ENCODE peak calls at places on chromosomes 6 and 20, in seven cellular contexts. K is IMR-90; M is lower lobe of right lung; B is mesenchymal stem cell; L is CD8-positive, alpha-beta memory T cell; I is cardiac muscle cell; A is colonic mucosa. J is an unnamed sample.

GRCh38 chr20:40431611-40432010 is 257.4 kb downstream of the MAFB start:
- DNase-seq in K (no peak), M (no peak), B (no peak), L (no peak), I (no peak), A (no peak), J (peak; percentile 9)

GRCh38 chr20:43681991-43682410 is 15.1 kb downstream of the MYBL2 start:
- DNase-seq in K (no peak), M (no peak), B (no peak), L (no peak), I (no peak), A (no peak), J (no peak)

GRCh38 chr6:26057899-26058298 is 29.3 kb upstream of the HFE start:
- DNase-seq in K (no peak), M (no peak), B (no peak), L (no peak), I (no peak), A (no peak), J (no peak)

GRCh38 chr6:56102216-56102615 is 145.2 kb downstream of the COL21A1 start:
- DNase-seq in K (no peak), M (no peak), B (no peak), L (no peak), I (no peak), A (no peak), J (no peak)

GRCh38 chr20:36969478-36970186 is 18.1 kb upstream of the SAMHD1 start:
- DNase-seq in K (no peak), M (no peak), B (no peak), L (no peak), I (no peak), A (no peak), J (no peak)

GRCh38 chr6:4591218-4591617 is 185.0 kb upstream of the CDYL start:
- DNase-seq in K (no peak), M (no peak), B (no peak), L (no peak), I (no peak), A (no peak), J (no peak)

GRCh38 chr6:139926711-139927110 is 552.3 kb upstream of the CITED2 start:
- DNase-seq in K (peak; percentile 61), M (no peak), B (peak; percentile 60), L (no peak), I (no peak), A (no peak), J (no peak)

GRCh38 chr6:36827261-36828079 is 11.8 kb downstream of the CPNE5 start:
- DNase-seq in K (peak; percentile 70), M (no peak), B (peak; percentile 87), L (no peak), I (peak; percentile 96), A (no peak), J (peak; percentile 59)

GRCh38 chr6:118551063-118551672 is 3.1 kb downstream of the PLN start:
- DNase-seq in K (peak; percentile 79), M (no peak), B (peak; percentile 79), L (no peak), I (peak; percentile 81), A (no peak), J (no peak)

GRCh38 chr20:34824026-34824860 is 1.2 kb downstream of the NCOA6 start:
- DNase-seq in K (peak; percentile 24), M (peak; percentile 73), B (peak; percentile 63), L (peak; percentile 63), I (peak; percentile 52), A (peak; percentile 91), J (peak; percentile 57)

GRCh38 chr20:3783068-3783489 is 1.8 kb upstream of the SPEF1 start:
- DNase-seq in K (no peak), M (peak; percentile 53), B (no peak), L (no peak), I (no peak), A (no peak), J (no peak)

DNA sequence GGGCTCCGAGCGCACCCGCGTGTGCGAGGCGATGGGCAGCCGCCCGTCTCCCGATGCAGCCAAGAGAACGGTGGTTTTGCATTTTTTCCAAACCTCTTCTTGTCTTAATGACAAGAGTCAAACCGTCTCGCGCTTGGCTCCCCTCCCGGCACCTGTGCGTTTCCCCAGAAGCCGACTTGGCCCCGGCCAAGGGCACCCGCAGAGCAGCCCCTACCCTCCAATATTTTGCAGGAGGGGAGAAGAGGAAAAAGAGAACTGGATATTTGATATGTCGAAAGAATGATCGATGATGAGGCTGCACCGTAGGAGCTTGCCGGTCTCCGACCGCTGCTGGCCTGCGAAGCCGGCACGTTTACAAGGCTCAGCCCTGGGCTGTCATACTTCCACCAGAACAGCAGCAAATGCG is 296.6 kb downstream of the TFAP2C start:
- DNase-seq in K (no peak), M (no peak), B (no peak), L (no peak), I (no peak), A (no peak), J (no peak)
- H3K4me3 ChIP-seq in K (no peak overlapping the region), M (no peak overlapping the region), B (peak overlapping the region; percentile 44), L (no peak overlapping the region), I (peak overlapping the region; percentile 38), A (no peak overlapping the region), J (peak overlapping the region; percentile 28)

DNA sequence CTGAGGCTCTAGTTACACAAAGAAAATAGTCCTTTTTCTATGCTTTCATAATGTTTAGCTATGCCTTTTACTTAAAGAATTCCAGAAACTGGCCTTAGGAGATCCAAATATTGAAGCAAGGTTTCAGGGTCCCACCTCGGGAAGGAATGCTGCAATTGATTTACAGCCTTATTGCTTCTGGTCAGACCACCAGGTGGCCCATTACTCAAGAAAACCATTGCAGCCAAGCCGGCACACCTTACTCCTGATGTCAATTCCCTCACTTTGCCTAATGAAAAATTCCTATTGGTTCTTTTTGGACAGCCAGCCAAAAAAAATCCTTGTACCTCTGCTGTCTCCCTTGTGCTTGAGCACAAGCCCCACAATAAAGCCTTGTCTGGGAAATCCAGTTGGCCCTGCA is 173.9 kb downstream of the LMBRD1 start:
- DNase-seq in K (no peak), M (no peak), B (no peak), L (no peak), I (no peak), A (no peak), J (no peak)
- H3K27me3 ChIP-seq in K (no peaks in the 10 kb centered on the region), M (no peaks in the 10 kb centered on the region), B (no peaks in the 10 kb centered on the region), L (no peaks in the 10 kb centered on the region), I (no peaks in the 10 kb centered on the region), A (no peaks in the 10 kb centered on the region), J (no peaks in the 10 kb centered on the region)

DNA sequence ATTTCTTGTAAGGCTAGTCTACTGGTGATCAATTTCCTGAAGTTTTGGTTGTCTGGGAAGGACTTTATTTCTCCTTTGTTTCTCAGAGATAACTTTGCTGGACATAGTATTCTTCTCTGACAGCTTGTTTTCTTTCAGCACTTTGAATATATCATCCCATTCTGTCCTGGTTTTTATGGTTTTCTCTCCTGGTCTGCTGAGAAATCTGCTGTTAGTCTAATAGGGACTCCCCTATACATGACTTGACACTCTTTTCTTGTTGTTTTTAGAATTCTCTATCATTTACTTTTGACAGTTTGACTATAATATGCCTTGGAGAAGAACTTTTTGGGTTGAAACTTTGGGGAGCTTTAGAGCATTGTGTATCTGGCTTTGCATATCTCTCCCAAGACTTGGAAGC is 112.5 kb downstream of the PRL start:
- DNase-seq in K (no peak), M (no peak), B (no peak), L (no peak), I (no peak), A (no peak), J (no peak)
- H3K9me3 ChIP-seq in K (peaks cover 10% of the 10 kb centered on the region), M (peaks cover 15% of the 10 kb centered on the region), B (peaks cover 27% of the 10 kb centered on the region), L (no peaks in the 10 kb centered on the region), I (no peaks in the 10 kb centered on the region), A (no peaks in the 10 kb centered on the region), J (no peaks in the 10 kb centered on the region)

GRCh38 chr20:63248835-63249591 is 5.2 kb downstream of the NKAIN4 start:
- DNase-seq in K (no peak), M (no peak), B (no peak), L (no peak), I (no peak), A (no peak), J (no peak)

GRCh38 chr20:63244468-63244867 is 8.8 kb downstream of the BIRC7 start:
- DNase-seq in K (no peak), M (no peak), B (no peak), L (no peak), I (no peak), A (no peak), J (no peak)

GRCh38 chr20:63249891-63250290 is 4.4 kb downstream of the NKAIN4 start:
- DNase-seq in K (no peak), M (no peak), B (no peak), L (no peak), I (no peak), A (no peak), J (no peak)

GRCh38 chr20:63246490-63247284 is 7.6 kb downstream of the NKAIN4 start:
- DNase-seq in K (no peak), M (no peak), B (no peak), L (no peak), I (no peak), A (no peak), J (no peak)

DNA sequence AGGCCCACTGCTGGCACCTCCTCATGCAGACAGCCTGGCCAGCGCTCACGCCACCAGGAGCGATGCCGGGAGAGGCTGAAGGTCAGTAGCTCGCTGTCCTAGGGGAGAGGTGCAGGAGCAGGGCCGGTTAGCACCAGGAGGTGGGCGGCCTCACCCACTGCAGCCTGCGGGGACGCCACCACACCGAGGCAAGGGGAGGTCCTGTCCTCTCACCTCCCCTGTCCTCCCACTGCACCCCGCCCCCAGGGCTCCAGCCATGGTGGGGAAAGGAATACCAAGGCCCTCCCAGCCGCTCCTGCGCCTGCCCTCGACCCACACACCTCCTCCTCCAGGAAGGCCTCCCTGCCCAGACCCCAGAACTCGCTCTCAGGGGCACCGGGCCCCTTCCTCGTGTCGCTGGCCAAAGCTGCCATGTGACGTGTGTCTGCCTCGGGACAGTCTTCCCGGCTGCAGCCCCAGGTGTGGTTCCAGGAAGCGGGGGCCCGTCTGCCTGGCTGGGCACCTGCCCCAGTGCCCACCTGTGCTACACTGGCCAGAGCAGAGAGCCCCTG is 6.5 kb downstream of the NKAIN4 start:
- DNase-seq in K (no peak), M (no peak), B (no peak), L (no peak), I (no peak), A (no peak), J (no peak)
- H3K4me3 ChIP-seq in K (no peak overlapping the region), M (no peak overlapping the region), B (peak overlapping the region; percentile 24), L (no peak overlapping the region), I (no peak overlapping the region), A (no peak overlapping the region), J (no peak overlapping the region)

GRCh38 chr20:2518558-2518957 is 9.8 kb upstream of the ZNF343 start:
- DNase-seq in K (no peak), M (no peak), B (no peak), L (no peak), I (no peak), A (no peak), J (no peak)

GRCh38 chr20:2515203-2515602 is 6.5 kb upstream of the ZNF343 start:
- DNase-seq in K (no peak), M (no peak), B (no peak), L (no peak), I (no peak), A (no peak), J (no peak)

GRCh38 chr20:2519115-2519815 is 10.6 kb upstream of the ZNF343 start:
- DNase-seq in K (peak; percentile 87), M (no peak), B (peak; percentile 73), L (no peak), I (peak; percentile 81), A (no peak), J (no peak)

GRCh38 chr20:2518096-2518495 is 9.4 kb upstream of the ZNF343 start:
- DNase-seq in K (no peak), M (no peak), B (no peak), L (no peak), I (no peak), A (no peak), J (no peak)

GRCh38 chr20:2516399-2516798 is 7.7 kb upstream of the ZNF343 start:
- DNase-seq in K (no peak), M (no peak), B (no peak), L (no peak), I (no peak), A (no peak), J (no peak)
- H3K27me3 ChIP-seq in K (no peaks in the 10 kb centered on the region), M (no peaks in the 10 kb centered on the region), B (no peaks in the 10 kb centered on the region), L (no peaks in the 10 kb centered on the region), I (peaks cover 92% of the 10 kb centered on the region), A (no peaks in the 10 kb centered on the region), J (no peaks in the 10 kb centered on the region)

J was measured in MG63.